ENCODE peak calls at places on chromosomes 4 and X, in ten cellular contexts. One of them, this sample, is unnamed.

GRCh38 chr4:37463033-37463432 is 218.5 kb downstream of the NWD2 start:
- DNase-seq in stimulated activated CD4-positive, alpha-beta T cell treated with anti-CD3 and anti-CD28 coated beads, TNF-alpha, amount 100 ng/mL, for 4 hours: no peak
- DNase-seq in NCI-H2081: no peak
- DNase-seq in memory B cell: no peak
- DNase-seq in NCI-H1048: no peak
- DNase-seq in AG08395: no peak
- DNase-seq in small intestine: no peak
- DNase-seq in stimulated activated naive B cell treated with anti-CD40 and anti-IgM and Interleukin-4, amounts not matched to agents 10 μg/mL and 1 μg/mL and 100 μg/mL, for 72 hours: no peak
- DNase-seq in activated T-cell treated with anti-CD3 and anti-CD28 coated beads for 24 hours: no peak
- DNase-seq in M059J: no peak
- DNase-seq in this sample: no peak

GRCh38 chr4:612749-613125 is 12.6 kb upstream of the PDE6B start:
- DNase-seq in stimulated activated CD4-positive, alpha-beta T cell treated with anti-CD3 and anti-CD28 coated beads, TNF-alpha, amount 100 ng/mL, for 4 hours: no peak
- DNase-seq in NCI-H2081: no peak
- DNase-seq in memory B cell: no peak
- DNase-seq in NCI-H1048: no peak
- DNase-seq in AG08395: no peak
- DNase-seq in small intestine: no peak
- DNase-seq in stimulated activated naive B cell treated with anti-CD40 and anti-IgM and Interleukin-4, amounts not matched to agents 10 μg/mL and 1 μg/mL and 100 μg/mL, for 72 hours: no peak
- DNase-seq in activated T-cell treated with anti-CD3 and anti-CD28 coated beads for 24 hours: no peak
- DNase-seq in M059J: no peak
- DNase-seq in this sample: no peak

GRCh38 chrX:125727117-125727516 is 407.4 kb downstream of the TEX13C start:
- DNase-seq in stimulated activated CD4-positive, alpha-beta T cell treated with anti-CD3 and anti-CD28 coated beads, TNF-alpha, amount 100 ng/mL, for 4 hours: no peak
- DNase-seq in NCI-H2081: no peak
- DNase-seq in memory B cell: no peak
- DNase-seq in NCI-H1048: no peak
- DNase-seq in AG08395: no peak
- DNase-seq in small intestine: no peak
- DNase-seq in stimulated activated naive B cell treated with anti-CD40 and anti-IgM and Interleukin-4, amounts not matched to agents 10 μg/mL and 1 μg/mL and 100 μg/mL, for 72 hours: no peak
- DNase-seq in activated T-cell treated with anti-CD3 and anti-CD28 coated beads for 24 hours: no peak
- DNase-seq in M059J: no peak
- DNase-seq in this sample: no peak

GRCh38 chr4:38488891-38489861 is 174.8 kb upstream of the KLF3 start:
- DNase-seq in stimulated activated CD4-positive, alpha-beta T cell treated with anti-CD3 and anti-CD28 coated beads, TNF-alpha, amount 100 ng/mL, for 4 hours: no peak
- DNase-seq in NCI-H2081: no peak
- DNase-seq in memory B cell: no peak
- DNase-seq in NCI-H1048: no peak
- DNase-seq in AG08395: no peak
- DNase-seq in small intestine: peak
- DNase-seq in stimulated activated naive B cell treated with anti-CD40 and anti-IgM and Interleukin-4, amounts not matched to agents 10 μg/mL and 1 μg/mL and 100 μg/mL, for 72 hours: no peak
- DNase-seq in activated T-cell treated with anti-CD3 and anti-CD28 coated beads for 24 hours: no peak
- DNase-seq in M059J: no peak
- DNase-seq in this sample: no peak

GRCh38 chrX:153776611-153777045 is 4.2 kb upstream of the SRPK3 start:
- DNase-seq in stimulated activated CD4-positive, alpha-beta T cell treated with anti-CD3 and anti-CD28 coated beads, TNF-alpha, amount 100 ng/mL, for 4 hours: no peak
- DNase-seq in NCI-H2081: no peak
- DNase-seq in memory B cell: no peak
- DNase-seq in NCI-H1048: peak
- DNase-seq in AG08395: no peak
- DNase-seq in small intestine: no peak
- DNase-seq in stimulated activated naive B cell treated with anti-CD40 and anti-IgM and Interleukin-4, amounts not matched to agents 10 μg/mL and 1 μg/mL and 100 μg/mL, for 72 hours: no peak
- DNase-seq in activated T-cell treated with anti-CD3 and anti-CD28 coated beads for 24 hours: no peak
- DNase-seq in M059J: no peak
- DNase-seq in this sample: no peak

GRCh38 chr4:53168237-53168636 is 197.6 kb downstream of the SCFD2 start:
- DNase-seq in stimulated activated CD4-positive, alpha-beta T cell treated with anti-CD3 and anti-CD28 coated beads, TNF-alpha, amount 100 ng/mL, for 4 hours: no peak
- DNase-seq in NCI-H2081: no peak
- DNase-seq in memory B cell: no peak
- DNase-seq in NCI-H1048: no peak
- DNase-seq in AG08395: no peak
- DNase-seq in small intestine: no peak
- DNase-seq in stimulated activated naive B cell treated with anti-CD40 and anti-IgM and Interleukin-4, amounts not matched to agents 10 μg/mL and 1 μg/mL and 100 μg/mL, for 72 hours: no peak
- DNase-seq in activated T-cell treated with anti-CD3 and anti-CD28 coated beads for 24 hours: no peak
- DNase-seq in M059J: no peak
- DNase-seq in this sample: no peak

GRCh38 chrX:119502727-119503483 is 34.7 kb downstream of the SLC25A5 start:
- DNase-seq in stimulated activated CD4-positive, alpha-beta T cell treated with anti-CD3 and anti-CD28 coated beads, TNF-alpha, amount 100 ng/mL, for 4 hours: no peak
- DNase-seq in NCI-H2081: peak
- DNase-seq in memory B cell: no peak
- DNase-seq in NCI-H1048: no peak
- DNase-seq in AG08395: peak
- DNase-seq in small intestine: peak
- DNase-seq in stimulated activated naive B cell treated with anti-CD40 and anti-IgM and Interleukin-4, amounts not matched to agents 10 μg/mL and 1 μg/mL and 100 μg/mL, for 72 hours: no peak
- DNase-seq in activated T-cell treated with anti-CD3 and anti-CD28 coated beads for 24 hours: no peak
- DNase-seq in M059J: peak
- DNase-seq in this sample: no peak

GRCh38 chrX:31258163-31258562 is 186.3 kb upstream of the FTHL17 start:
- DNase-seq in stimulated activated CD4-positive, alpha-beta T cell treated with anti-CD3 and anti-CD28 coated beads, TNF-alpha, amount 100 ng/mL, for 4 hours: no peak
- DNase-seq in NCI-H2081: no peak
- DNase-seq in memory B cell: no peak
- DNase-seq in NCI-H1048: no peak
- DNase-seq in AG08395: no peak
- DNase-seq in small intestine: peak
- DNase-seq in stimulated activated naive B cell treated with anti-CD40 and anti-IgM and Interleukin-4, amounts not matched to agents 10 μg/mL and 1 μg/mL and 100 μg/mL, for 72 hours: no peak
- DNase-seq in activated T-cell treated with anti-CD3 and anti-CD28 coated beads for 24 hours: no peak
- DNase-seq in M059J: peak
- DNase-seq in this sample: no peak

GRCh38 chr4:5036239-5036638 is 15.0 kb upstream of the STK32B start:
- DNase-seq in stimulated activated CD4-positive, alpha-beta T cell treated with anti-CD3 and anti-CD28 coated beads, TNF-alpha, amount 100 ng/mL, for 4 hours: no peak
- DNase-seq in NCI-H2081: no peak
- DNase-seq in memory B cell: no peak
- DNase-seq in NCI-H1048: no peak
- DNase-seq in AG08395: peak
- DNase-seq in small intestine: no peak
- DNase-seq in stimulated activated naive B cell treated with anti-CD40 and anti-IgM and Interleukin-4, amounts not matched to agents 10 μg/mL and 1 μg/mL and 100 μg/mL, for 72 hours: no peak
- DNase-seq in activated T-cell treated with anti-CD3 and anti-CD28 coated beads for 24 hours: no peak
- DNase-seq in M059J: peak
- DNase-seq in this sample: no peak

GRCh38 chr4:76002176-76002575 is 5.1 kb downstream of the CXCL9 start:
- DNase-seq in stimulated activated CD4-positive, alpha-beta T cell treated with anti-CD3 and anti-CD28 coated beads, TNF-alpha, amount 100 ng/mL, for 4 hours: no peak
- DNase-seq in NCI-H2081: no peak
- DNase-seq in memory B cell: no peak
- DNase-seq in NCI-H1048: no peak
- DNase-seq in AG08395: no peak
- DNase-seq in small intestine: no peak
- DNase-seq in stimulated activated naive B cell treated with anti-CD40 and anti-IgM and Interleukin-4, amounts not matched to agents 10 μg/mL and 1 μg/mL and 100 μg/mL, for 72 hours: no peak
- DNase-seq in activated T-cell treated with anti-CD3 and anti-CD28 coated beads for 24 hours: no peak
- DNase-seq in M059J: no peak
- DNase-seq in this sample: no peak

GRCh38 chrX:108261541-108262218 is 170.1 kb downstream of the ATG4A start:
- DNase-seq in stimulated activated CD4-positive, alpha-beta T cell treated with anti-CD3 and anti-CD28 coated beads, TNF-alpha, amount 100 ng/mL, for 4 hours: no peak
- DNase-seq in NCI-H2081: no peak
- DNase-seq in memory B cell: no peak
- DNase-seq in NCI-H1048: no peak
- DNase-seq in AG08395: no peak
- DNase-seq in small intestine: no peak
- DNase-seq in stimulated activated naive B cell treated with anti-CD40 and anti-IgM and Interleukin-4, amounts not matched to agents 10 μg/mL and 1 μg/mL and 100 μg/mL, for 72 hours: no peak
- DNase-seq in activated T-cell treated with anti-CD3 and anti-CD28 coated beads for 24 hours: no peak
- DNase-seq in M059J: no peak
- DNase-seq in this sample: no peak

GRCh38 chr4:119638359-119638758 is 9.8 kb upstream of the PDE5A start:
- DNase-seq in stimulated activated CD4-positive, alpha-beta T cell treated with anti-CD3 and anti-CD28 coated beads, TNF-alpha, amount 100 ng/mL, for 4 hours: no peak
- DNase-seq in NCI-H2081: no peak
- DNase-seq in memory B cell: no peak
- DNase-seq in NCI-H1048: no peak
- DNase-seq in AG08395: no peak
- DNase-seq in small intestine: no peak
- DNase-seq in stimulated activated naive B cell treated with anti-CD40 and anti-IgM and Interleukin-4, amounts not matched to agents 10 μg/mL and 1 μg/mL and 100 μg/mL, for 72 hours: no peak
- DNase-seq in activated T-cell treated with anti-CD3 and anti-CD28 coated beads for 24 hours: no peak
- DNase-seq in M059J: no peak
- DNase-seq in this sample: no peak

GRCh38 chrX:105495376-105495775 is 274.9 kb upstream of the TEX13A start:
- DNase-seq in stimulated activated CD4-positive, alpha-beta T cell treated with anti-CD3 and anti-CD28 coated beads, TNF-alpha, amount 100 ng/mL, for 4 hours: no peak
- DNase-seq in NCI-H2081: no peak
- DNase-seq in memory B cell: no peak
- DNase-seq in NCI-H1048: no peak
- DNase-seq in AG08395: no peak
- DNase-seq in small intestine: no peak
- DNase-seq in stimulated activated naive B cell treated with anti-CD40 and anti-IgM and Interleukin-4, amounts not matched to agents 10 μg/mL and 1 μg/mL and 100 μg/mL, for 72 hours: no peak
- DNase-seq in activated T-cell treated with anti-CD3 and anti-CD28 coated beads for 24 hours: no peak
- DNase-seq in M059J: no peak
- DNase-seq in this sample: no peak

GRCh38 chr4:55336138-55337034 is 9.7 kb upstream of the SRD5A3 start:
- DNase-seq in stimulated activated CD4-positive, alpha-beta T cell treated with anti-CD3 and anti-CD28 coated beads, TNF-alpha, amount 100 ng/mL, for 4 hours: no peak
- DNase-seq in NCI-H2081: no peak
- DNase-seq in memory B cell: no peak
- DNase-seq in NCI-H1048: no peak
- DNase-seq in AG08395: no peak
- DNase-seq in small intestine: no peak
- DNase-seq in stimulated activated naive B cell treated with anti-CD40 and anti-IgM and Interleukin-4, amounts not matched to agents 10 μg/mL and 1 μg/mL and 100 μg/mL, for 72 hours: no peak
- DNase-seq in activated T-cell treated with anti-CD3 and anti-CD28 coated beads for 24 hours: no peak
- DNase-seq in M059J: peak
- DNase-seq in this sample: no peak

GRCh38 chrX:115940888-115941332 is 229.6 kb upstream of the AGTR2 start:
- DNase-seq in stimulated activated CD4-positive, alpha-beta T cell treated with anti-CD3 and anti-CD28 coated beads, TNF-alpha, amount 100 ng/mL, for 4 hours: no peak
- DNase-seq in NCI-H2081: peak
- DNase-seq in memory B cell: peak
- DNase-seq in NCI-H1048: peak
- DNase-seq in AG08395: peak
- DNase-seq in small intestine: peak
- DNase-seq in stimulated activated naive B cell treated with anti-CD40 and anti-IgM and Interleukin-4, amounts not matched to agents 10 μg/mL and 1 μg/mL and 100 μg/mL, for 72 hours: peak
- DNase-seq in activated T-cell treated with anti-CD3 and anti-CD28 coated beads for 24 hours: no peak
- DNase-seq in M059J: peak
- DNase-seq in this sample: peak

This sample was measured in CMK.